ENCODE peak calls at places on chromosomes 16 and 17, in four cellular contexts. N, A, Z and Q are unnamed samples.

GRCh38 chr16:3118204-3118790 is 5.9 kb downstream of the ZNF205 start:
- DNase-seq in N (no peak), A (no peak), Z (no peak), Q (no peak)

GRCh38 chr17:68029512-68030215 is 5.9 kb upstream of the KPNA2 start:
- DNase-seq in N (no peak), A (peak; percentile 27), Z (no peak), Q (peak; percentile 32)

GRCh38 chr17:64084086-64084939 is 45.6 kb downstream of the ERN1 start:
- DNase-seq in N (no peak), A (no peak), Z (no peak), Q (peak; percentile 8)

GRCh38 chr17:7632492-7632894 is 2.6 kb downstream of the SHBG start:
- DNase-seq in N (peak; percentile 40), A (no peak), Z (no peak), Q (peak; percentile 32)

GRCh38 chr17:35390663-35391062 is 17.2 kb upstream of the SLFN11 start:
- DNase-seq in N (no peak), A (no peak), Z (no peak), Q (no peak)

GRCh38 chr16:89115216-89115949 is 21.7 kb downstream of the ACSF3 start:
- DNase-seq in N (peak; percentile 90), A (no peak), Z (no peak), Q (no peak)

GRCh38 chr17:63984651-63985386 is 12.1 kb upstream of the SCN4A start:
- DNase-seq in N (peak; percentile 64), A (peak; percentile 29), Z (peak; percentile 21), Q (peak; percentile 12)

GRCh38 chr17:68184816-68185436 is 62.9 kb upstream of the AMZ2 start:
- DNase-seq in N (peak; percentile 69), A (no peak), Z (no peak), Q (no peak)

GRCh38 chr16:69699915-69700314 is 26.4 kb downstream of the NQO1 start:
- DNase-seq in N (no peak), A (no peak), Z (no peak), Q (no peak)

GRCh38 chr17:62805234-62805633 is 2.9 kb downstream of the MARCHF10 start:
- DNase-seq in N (no peak), A (no peak), Z (no peak), Q (no peak)

GRCh38 chr17:77458202-77459017 is 317.6 kb downstream of the SEC14L1 start:
- DNase-seq in N (peak; percentile 72), A (no peak), Z (no peak), Q (no peak)

GRCh38 chr16:50152386-50152806 is 710 bp upstream of the TENT4B start:
- DNase-seq in N (peak; percentile 87), A (peak; percentile 13), Z (no peak), Q (no peak)

GRCh38 chr17:4420692-4421131 is 13.0 kb upstream of the SPNS3 start:
- DNase-seq in N (peak; percentile 69), A (peak; percentile 30), Z (no peak), Q (peak; percentile 71)

GRCh38 chr17:75809631-75810111 is 25.1 kb downstream of the UNK start:
- DNase-seq in N (no peak), A (no peak), Z (no peak), Q (no peak)

GRCh38 chr17:81129289-81129688 is 36.0 kb upstream of the PVALEF start:
- DNase-seq in N (no peak), A (no peak), Z (no peak), Q (no peak)

GRCh38 chr17:61833536-61834203 is 29.7 kb downstream of the BRIP1 start:
- DNase-seq in N (no peak), A (no peak), Z (no peak), Q (no peak)